ENCODE peak calls at places on chromosomes 16 and 17, in six cellular contexts. Z, U, R, G, S and Q are unnamed samples.

GRCh38 chr16:57906385-57907316 is 64.3 kb downstream of the CNGB1 start:
- DNase-seq in S (no peak), G (no peak), Z (no peak), R (no peak), U (peak), Q (no peak)

GRCh38 chr16:5917436-5917835 is 819.8 kb upstream of the EEF2KMT start:
- DNase-seq in S (no peak), Z (no peak), R (no peak), G (no peak), U (no peak), Q (no peak)

GRCh38 chr16:70694088-70694487 is 8.2 kb upstream of the MTSS2 start:
- DNase-seq in S (peak), G (no peak), R (no peak), U (peak), Z (no peak), Q (peak)

GRCh38 chr16:88286301-88286923 is 96.3 kb upstream of the ZNF469 start:
- DNase-seq in R (no peak), S (no peak), U (no peak), Z (no peak), G (no peak), Q (no peak)

GRCh38 chr17:38466346-38467315 is 38.4 kb downstream of the ARHGAP23 start:
- DNase-seq in R (no peak), Z (no peak), U (no peak), G (no peak), S (no peak), Q (no peak)

GRCh38 chr17:48244814-48245213 is 137.2 kb downstream of the SNX11 start:
- DNase-seq in G (no peak), R (no peak), U (peak), S (peak), Z (no peak), Q (no peak)

GRCh38 chr17:2192367-2193028 is 111.1 kb downstream of the SMG6 start:
- DNase-seq in U (peak), G (no peak), Z (no peak), S (peak), R (no peak), Q (peak)

GRCh38 chr17:74386397-74386796 is 19.1 kb downstream of the GPR142 start:
- DNase-seq in R (no peak), S (no peak), Z (no peak), G (no peak), U (peak), Q (no peak)

GRCh38 chr17:18916816-18917496 is 35.0 kb upstream of the SLC5A10 start:
- DNase-seq in U (no peak), G (no peak), S (no peak), R (no peak), Z (no peak), Q (peak)

GRCh38 chr16:4344659-4345438 is 6.3 kb downstream of the PAM16 start:
- DNase-seq in Z (no peak), U (peak), R (peak), G (peak), S (peak), Q (no peak)

GRCh38 chr16:4347010-4347409 is 4.1 kb downstream of the PAM16 start:
- DNase-seq in Z (no peak), R (no peak), G (peak), S (no peak), U (peak), Q (no peak)

GRCh38 chr16:4345439-4346204 is 5.5 kb downstream of the PAM16 start:
- DNase-seq in Z (no peak), S (no peak), G (no peak), U (no peak), R (no peak), Q (no peak)

GRCh38 chr16:4347765-4348509 is 3.2 kb downstream of the PAM16 start:
- DNase-seq in S (no peak), G (peak), R (no peak), Z (no peak), U (no peak), Q (no peak)

GRCh38 chr16:4346205-4346781 is 4.8 kb downstream of the PAM16 start:
- DNase-seq in Z (no peak), S (no peak), U (no peak), G (no peak), R (no peak), Q (no peak)
- TF ChIP-seq CTCF in Z (no peak), S (no peak), U (no peak), G (no peak), R (no peak), Q (no peak)

GRCh38 chr17:83076930-83077329 is 2.5 kb upstream of the METRNL start:
- DNase-seq in R (no peak), S (no peak), Z (no peak), G (no peak), U (no peak), Q (no peak)
- TF ChIP-seq CTCF in R (no peak), S (peak), Z (no peak), G (no peak), U (peak), Q (no peak)

DNA sequence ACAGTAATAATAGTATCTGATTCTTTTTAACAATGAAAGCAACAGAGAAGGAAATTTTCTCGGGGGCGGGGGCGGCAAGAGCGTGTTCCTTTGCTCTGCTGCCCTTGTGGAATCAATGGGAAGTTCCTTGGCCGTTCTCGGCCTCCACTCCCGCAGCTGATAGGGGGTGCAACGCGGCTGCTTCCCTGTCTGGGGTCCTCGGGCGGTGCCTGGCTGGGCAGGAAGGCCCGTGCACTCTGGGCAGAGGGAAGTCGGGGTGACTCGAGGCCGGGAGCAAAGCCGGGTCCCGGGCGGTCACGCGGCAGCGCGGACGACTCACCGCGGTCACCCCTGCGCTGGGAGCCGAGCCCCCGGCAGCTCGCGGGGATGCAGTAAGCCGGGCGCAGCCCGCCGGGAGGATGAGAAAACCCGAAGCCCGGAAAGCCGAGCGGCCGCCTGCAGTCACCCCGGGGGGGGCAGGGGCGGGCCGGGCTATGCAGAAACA is 2.5 kb downstream of the TUBB3 start:
- DNase-seq in R (no peak), S (no peak), U (peak), G (no peak), Z (no peak), Q (peak)
- TF ChIP-seq CTCF in R (no peak), S (no peak), U (peak), G (no peak), Z (no peak), Q (peak)

GRCh38 chr17:21042434-21043295 is at the start of gene USP22:
- DNase-seq in Z (no peak), R (peak), U (no peak), G (no peak), S (no peak), Q (no peak)

GRCh38 chr17:21043296-21044232 is 753 bp upstream of the USP22 start:
- DNase-seq in U (peak), S (peak), R (peak), Z (peak), G (peak), Q (peak)

GRCh38 chr17:21041753-21042433 is 918 bp downstream of the USP22 start:
- DNase-seq in R (peak), Z (no peak), S (peak), G (peak), U (peak), Q (no peak)

GRCh38 chr17:21037117-21037803 is 5.6 kb downstream of the USP22 start:
- DNase-seq in Z (no peak), U (no peak), S (no peak), R (no peak), G (no peak), Q (no peak)

GRCh38 chr17:21039839-21040575 is 2.8 kb downstream of the USP22 start:
- DNase-seq in Z (no peak), U (peak), G (peak), S (peak), R (no peak), Q (peak)
- TF ChIP-seq CTCF in Z (peak), U (peak), G (peak), S (peak), R (no peak), Q (peak)

GRCh38 chr17:27327397-27327796 is 33.5 kb downstream of the WSB1 start:
- DNase-seq in U (no peak), S (no peak), G (no peak), R (no peak), Z (no peak), Q (no peak)

GRCh38 chr17:27326585-27326984 is 32.7 kb downstream of the WSB1 start:
- DNase-seq in S (no peak), G (no peak), R (no peak), Z (no peak), U (no peak), Q (no peak)

GRCh38 chr17:27332052-27332403 is 38.1 kb downstream of the WSB1 start:
- DNase-seq in S (no peak), U (no peak), Z (no peak), R (no peak), G (no peak), Q (no peak)

GRCh38 chr17:27327871-27328270 is 34.0 kb downstream of the WSB1 start:
- DNase-seq in R (no peak), S (no peak), U (peak), Z (no peak), G (no peak), Q (no peak)

GRCh38 chr17:27329146-27329805 is 35.4 kb downstream of the WSB1 start:
- DNase-seq in Z (no peak), S (no peak), G (peak), U (no peak), R (no peak), Q (no peak)
- TF ChIP-seq CTCF in Z (no peak), S (no peak), G (no peak), U (no peak), R (no peak), Q (no peak)

DNA sequence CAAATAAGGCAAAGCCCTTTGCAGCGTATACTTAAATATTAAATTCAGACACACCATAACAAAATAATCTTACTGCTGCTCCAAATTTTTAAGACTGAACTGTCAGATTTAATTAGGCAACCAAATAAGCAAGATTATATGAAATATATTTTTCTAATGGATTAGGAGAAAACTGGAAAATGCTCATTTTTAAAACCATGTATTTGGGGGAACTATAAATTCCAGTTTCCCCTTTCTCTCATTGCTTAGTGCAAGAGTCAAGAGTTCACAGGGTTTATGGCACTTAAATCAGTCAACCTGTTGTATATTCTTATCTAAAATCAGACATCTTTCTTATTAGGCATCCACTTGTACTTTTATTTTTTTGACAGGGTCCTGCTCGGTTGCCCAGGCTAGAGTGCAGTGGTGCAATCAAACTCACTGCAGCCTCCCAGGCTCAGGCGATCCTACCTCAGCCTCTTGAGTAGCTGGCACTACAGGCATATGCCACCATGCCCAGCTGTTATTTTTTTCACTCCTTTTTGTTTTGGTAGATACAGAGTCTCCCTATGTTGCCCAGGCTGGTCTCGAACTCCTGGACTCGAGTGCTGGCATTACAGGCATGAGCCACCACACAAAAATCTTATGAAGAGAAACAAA is 2.1 kb upstream of the KANSL1 start:
- DNase-seq in Z (no peak), S (no peak), G (no peak), U (no peak), R (no peak), Q (no peak)
- TF ChIP-seq CTCF in Z (no peak), S (no peak), G (no peak), U (no peak), R (no peak), Q (peak)

GRCh38 chr17:81282876-81283275 is 12.2 kb downstream of the SLC38A10 start:
- DNase-seq in S (no peak), Z (no peak), U (no peak), R (no peak), G (no peak), Q (no peak)

GRCh38 chr17:81287155-81287554 is 8.0 kb downstream of the SLC38A10 start:
- DNase-seq in G (no peak), U (no peak), R (no peak), S (no peak), Z (no peak), Q (no peak)

GRCh38 chr17:81286491-81287145 is 8.5 kb downstream of the SLC38A10 start:
- DNase-seq in R (no peak), Z (no peak), S (no peak), U (no peak), G (no peak), Q (no peak)

GRCh38 chr17:81285894-81286293 is 9.2 kb downstream of the SLC38A10 start:
- DNase-seq in S (no peak), R (no peak), Z (no peak), U (no peak), G (no peak), Q (no peak)

GRCh38 chr17:81285179-81285878 is 9.8 kb downstream of the SLC38A10 start:
- DNase-seq in U (peak), Z (no peak), S (peak), R (no peak), G (peak), Q (no peak)
- TF ChIP-seq CTCF in U (no peak), Z (no peak), S (no peak), R (no peak), G (no peak), Q (no peak)

DNA sequence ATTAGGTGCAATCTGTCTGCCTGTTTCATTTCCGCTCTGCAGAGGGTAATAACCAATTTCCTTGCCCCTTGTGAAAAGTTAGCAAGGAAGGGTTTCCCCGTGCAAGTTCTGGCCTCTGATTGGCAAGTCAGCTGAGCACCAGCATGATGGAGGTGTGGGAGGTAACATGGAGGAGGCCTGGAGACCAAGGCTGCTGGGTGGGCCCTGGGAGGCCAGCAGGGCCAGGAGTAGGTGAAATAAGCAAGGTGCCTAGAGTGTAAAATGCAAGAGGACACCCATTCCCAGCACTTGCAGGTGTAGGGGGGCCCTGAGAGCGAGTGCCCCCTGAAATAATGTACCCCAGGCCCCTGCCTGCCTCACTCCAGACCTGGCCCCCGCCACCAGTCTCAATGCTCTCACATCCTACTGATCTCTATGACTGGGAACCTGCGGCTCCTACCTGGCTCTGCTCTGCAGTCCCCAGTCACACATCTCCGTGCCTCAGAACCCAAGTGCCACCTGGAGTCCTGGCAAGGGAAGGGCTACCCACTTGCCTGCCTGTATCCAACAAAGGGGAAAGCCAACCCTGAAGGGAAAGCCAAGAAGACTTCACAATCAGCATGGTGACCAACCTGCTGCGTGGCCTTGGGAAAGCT is 116.2 kb downstream of the C16orf78 start:
- DNase-seq in G (peak), R (no peak), S (no peak), Z (no peak), U (no peak), Q (no peak)
- TF ChIP-seq CTCF in G (no peak), R (no peak), S (no peak), Z (no peak), U (no peak), Q (no peak)

GRCh38 chr16:76235426-76235825 is 41.8 kb upstream of the CNTNAP4 start:
- DNase-seq in R (no peak), Z (no peak), S (no peak), U (no peak), G (no peak), Q (no peak)

GRCh38 chr16:76232704-76233103 is 44.5 kb upstream of the CNTNAP4 start:
- DNase-seq in S (no peak), G (no peak), U (no peak), R (no peak), Z (no peak), Q (no peak)

GRCh38 chr16:76235025-76235424 is 42.2 kb upstream of the CNTNAP4 start:
- DNase-seq in S (no peak), R (no peak), U (no peak), G (no peak), Z (no peak), Q (no peak)

GRCh38 chr16:76241735-76242134 is 35.5 kb upstream of the CNTNAP4 start:
- DNase-seq in Z (no peak), S (no peak), G (no peak), U (no peak), R (no peak), Q (no peak)

GRCh38 chr16:76237471-76237870 is 39.7 kb upstream of the CNTNAP4 start:
- DNase-seq in S (no peak), U (no peak), Z (no peak), G (no peak), R (no peak), Q (no peak)
- TF ChIP-seq CTCF in S (no peak), U (no peak), Z (no peak), G (no peak), R (no peak), Q (no peak)

GRCh38 chr17:14306602-14307001 is 5.7 kb downstream of the HS3ST3B1 start:
- DNase-seq in G (no peak), Z (no peak), S (peak), U (no peak), R (no peak), Q (no peak)
- TF ChIP-seq CTCF in G (no peak), Z (no peak), S (no peak), U (no peak), R (no peak), Q (no peak)